ENCODE peak calls at places on chromosomes 5 and 9, in nine cellular contexts. M, Y, D, Q, L, U, Z, S and X are unnamed samples.

GRCh38 chr5:59099270-59099994 is 516.6 kb downstream of the RAB3C start:
- DNase-seq in M (peak), D (no peak), S (no peak), Y (peak), L (no peak), U (peak), Q (peak), Z (no peak), X (no peak)

GRCh38 chr5:65913519-65913918 is 12.9 kb upstream of the ERBIN start:
- DNase-seq in Y (no peak), D (no peak), Z (no peak), M (no peak), U (no peak), L (no peak), S (no peak), Q (no peak), X (no peak)

GRCh38 chr9:122827759-122828090 is 663 bp downstream of the PDCL start:
- DNase-seq in M (no peak), L (no peak), Z (no peak), S (no peak), U (no peak), Y (no peak), Q (no peak), D (no peak), X (no peak)

GRCh38 chr5:66661149-66661548 is 65.0 kb downstream of the MAST4 start:
- DNase-seq in Y (no peak), U (peak), D (no peak), L (no peak), Q (no peak), Z (no peak), M (no peak), S (peak), X (no peak)

GRCh38 chr5:143428738-143429420 is 25.4 kb upstream of the NR3C1 start:
- DNase-seq in Q (no peak), S (no peak), M (no peak), D (no peak), Y (no peak), U (no peak), L (no peak), Z (no peak), X (no peak)

GRCh38 chr5:168314735-168315411 is 23.4 kb downstream of the WWC1 start:
- DNase-seq in M (no peak), U (peak), Y (no peak), Z (no peak), S (no peak), L (no peak), D (no peak), Q (peak), X (no peak)

GRCh38 chr5:123285122-123286011 is 137.8 kb downstream of the CEP120 start:
- DNase-seq in M (no peak), D (peak), S (no peak), U (peak), Y (no peak), Q (no peak), Z (no peak), L (peak), X (no peak)

GRCh38 chr5:138282918-138283742 is 8.7 kb upstream of the GFRA3 start:
- DNase-seq in Z (no peak), M (no peak), Q (peak), U (peak), L (peak), S (peak), D (peak), Y (peak), X (no peak)

GRCh38 chr5:124599048-124599973 is 147.1 kb downstream of the ZNF608 start:
- DNase-seq in Q (peak), M (no peak), U (peak), Y (peak), Z (no peak), D (no peak), S (peak), L (no peak), X (no peak)

GRCh38 chr5:168152660-168153059 is 138.8 kb upstream of the WWC1 start:
- DNase-seq in S (no peak), Q (no peak), Z (no peak), D (no peak), M (no peak), U (no peak), Y (peak), L (no peak), X (no peak)

GRCh38 chr5:68612972-68613371 is 397.4 kb downstream of the PIK3R1 start:
- DNase-seq in L (no peak), M (no peak), D (no peak), U (no peak), S (no peak), Q (no peak), Y (no peak), Z (no peak), X (no peak)

GRCh38 chr5:172407861-172408260 is 46.5 kb downstream of the SH3PXD2B start:
- DNase-seq in D (no peak), S (no peak), Y (no peak), Q (no peak), L (no peak), Z (no peak), U (no peak), M (no peak), X (no peak)

GRCh38 chr5:34584165-34584564 is 72.0 kb upstream of the RAI14 start:
- DNase-seq in Z (no peak), M (no peak), S (no peak), Y (no peak), U (no peak), L (no peak), Q (no peak), D (no peak), X (no peak)

GRCh38 chr5:134549714-134550113 is 24.2 kb downstream of the JADE2 start:
- DNase-seq in Y (peak), L (no peak), Q (no peak), D (no peak), U (no peak), S (no peak), Z (peak), M (no peak), X (no peak)

GRCh38 chr5:172187118-172188032 is 649 bp downstream of the STK10 start:
- DNase-seq in M (peak), D (no peak), L (peak), U (peak), S (peak), Y (peak), Z (peak), Q (no peak), X (no peak)

GRCh38 chr9:95264954-95265615 is 52.4 kb downstream of the FANCC start:
- DNase-seq in Z (no peak), Y (no peak), Q (no peak), U (no peak), M (no peak), S (no peak), L (no peak), D (no peak), X (no peak)

GRCh38 chr5:102152906-102153787 is 142.9 kb downstream of the SLCO4C1 start:
- DNase-seq in S (no peak), Y (peak), M (no peak), U (peak), Q (no peak), D (no peak), L (peak), Z (no peak), X (no peak)

GRCh38 chr9:134223601-134224122 is 59.3 kb upstream of the RNU6ATAC start:
- DNase-seq in Q (no peak), Z (no peak), L (no peak), D (no peak), Y (no peak), M (no peak), S (peak), U (no peak), X (no peak)

GRCh38 chr5:140602165-140602564 is 30.8 kb downstream of the CD14 start:
- DNase-seq in M (no peak), S (no peak), L (no peak), Y (no peak), U (no peak), Z (no peak), Q (no peak), D (no peak), X (no peak)

GRCh38 chr9:618478-618877 is 223.0 kb upstream of the DMRT1 start:
- DNase-seq in L (no peak), Y (no peak), S (no peak), Q (no peak), U (no peak), D (no peak), Z (no peak), M (no peak), X (no peak)

GRCh38 chr5:125316913-125317545 is 570.6 kb upstream of the ZNF608 start:
- DNase-seq in Q (no peak), L (no peak), S (no peak), M (no peak), U (no peak), D (no peak), Z (no peak), Y (no peak), X (no peak)

GRCh38 chr5:151196556-151197290 is 27.2 kb downstream of the CCDC69 start:
- DNase-seq in Y (peak), S (no peak), Q (no peak), U (no peak), D (no peak), M (peak), L (no peak), Z (peak), X (peak)

GRCh38 chr5:94376672-94377345 is 241.6 kb downstream of the KIAA0825 start:
- DNase-seq in Q (no peak), Y (no peak), L (no peak), D (no peak), U (peak), M (no peak), S (no peak), Z (no peak), X (no peak)

DNA sequence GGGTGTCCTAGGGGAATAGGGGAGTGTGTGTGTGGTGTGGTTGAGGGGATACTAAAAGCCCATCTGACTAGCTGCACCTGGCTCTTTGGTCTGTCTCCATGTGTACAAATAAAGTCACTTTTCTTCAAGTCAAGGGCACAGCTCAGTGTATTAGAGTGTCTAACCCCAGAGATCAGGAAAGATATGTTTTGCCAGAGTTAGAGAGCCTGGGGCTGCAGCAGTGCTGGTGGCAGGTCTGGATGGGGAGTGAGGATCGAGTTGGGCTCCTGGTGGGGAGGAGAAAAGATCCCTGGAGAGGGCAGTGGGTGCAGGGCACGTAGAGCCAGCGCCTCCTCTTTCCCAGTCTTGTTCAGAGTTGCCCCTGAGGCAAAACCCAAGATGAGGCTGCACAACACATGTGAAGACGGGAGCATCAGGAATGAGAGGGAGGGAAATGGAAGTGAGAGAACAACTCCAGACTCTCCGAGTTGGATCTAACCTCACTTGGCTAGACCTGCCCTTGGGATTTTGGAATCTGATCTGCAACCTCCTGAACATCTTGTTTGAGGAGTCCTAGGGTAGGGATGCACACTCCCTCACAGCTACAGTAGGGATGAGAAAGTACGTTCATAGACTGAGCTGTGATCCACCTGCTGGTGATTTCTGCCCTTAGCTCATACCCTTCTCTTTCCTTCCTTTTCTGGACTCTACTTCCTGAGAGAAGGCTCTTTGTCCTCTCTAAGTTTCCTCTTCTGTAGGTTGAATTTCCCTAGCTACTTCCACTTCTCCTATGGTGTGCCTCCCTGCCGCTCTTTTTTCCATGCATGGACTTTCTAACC is 309.9 kb downstream of the ZSWIM6 start:
- DNase-seq in S (no peak), Q (no peak), D (no peak), U (peak), M (no peak), Z (no peak), L (no peak), Y (no peak), X (no peak)
- TF ChIP-seq CTCF in S (no peak), Q (peak), D (no peak), U (no peak), M (no peak), Z (no peak), L (no peak), Y (peak), X (peak)

GRCh38 chr9:137175345-137175961 is 3.6 kb upstream of the TMEM210 start:
- DNase-seq in Y (no peak), D (no peak), M (no peak), Q (no peak), Z (no peak), U (no peak), S (no peak), L (no peak), X (no peak)
- TF ChIP-seq CTCF in Y (peak), D (peak), M (no peak), Q (peak), Z (no peak), U (no peak), S (no peak), L (no peak), X (no peak)

DNA sequence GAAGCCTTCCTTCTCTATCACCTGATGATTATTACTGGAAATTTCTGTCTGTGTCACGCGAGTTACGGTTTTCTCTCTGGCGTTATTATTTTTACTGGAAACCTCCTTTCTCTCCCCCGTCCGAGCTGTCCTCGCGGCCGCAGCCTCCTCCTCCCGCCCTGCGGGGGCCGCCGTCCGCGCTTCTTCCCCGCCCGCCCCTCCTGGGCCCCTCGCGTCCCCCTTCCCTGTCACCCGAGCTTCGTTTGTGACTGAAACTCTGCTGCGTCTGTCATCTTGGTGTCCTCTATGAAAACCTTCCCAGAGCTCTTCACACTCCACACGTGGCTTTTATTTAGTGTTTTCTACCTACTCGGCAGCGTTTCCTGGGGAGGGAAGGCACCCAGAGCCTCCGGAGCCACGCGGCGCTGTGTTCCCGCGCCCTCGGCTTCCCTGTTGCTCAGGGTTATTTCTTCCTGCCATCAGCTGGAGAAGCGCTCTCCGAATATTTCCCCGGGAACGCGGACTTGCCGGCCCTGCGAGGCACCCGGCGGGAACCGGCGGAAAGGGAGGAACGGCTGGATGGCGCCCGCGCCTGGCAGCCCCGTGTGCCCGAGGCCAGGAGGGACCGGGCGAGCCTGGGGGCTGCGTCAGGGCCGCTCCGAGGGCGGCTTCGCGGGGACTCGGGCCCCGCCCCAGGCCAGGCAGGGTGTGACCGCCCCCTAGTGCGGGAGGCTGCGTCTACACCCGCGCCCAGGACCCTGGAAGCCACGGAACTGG is 33.9 kb downstream of the TRIP13 start:
- DNase-seq in L (peak), S (peak), Q (no peak), Y (no peak), Z (no peak), U (peak), D (peak), M (no peak), X (peak)
- TF ChIP-seq CTCF in L (peak), S (peak), Q (peak), Y (peak), Z (no peak), U (no peak), D (peak), M (no peak), X (no peak)

DNA sequence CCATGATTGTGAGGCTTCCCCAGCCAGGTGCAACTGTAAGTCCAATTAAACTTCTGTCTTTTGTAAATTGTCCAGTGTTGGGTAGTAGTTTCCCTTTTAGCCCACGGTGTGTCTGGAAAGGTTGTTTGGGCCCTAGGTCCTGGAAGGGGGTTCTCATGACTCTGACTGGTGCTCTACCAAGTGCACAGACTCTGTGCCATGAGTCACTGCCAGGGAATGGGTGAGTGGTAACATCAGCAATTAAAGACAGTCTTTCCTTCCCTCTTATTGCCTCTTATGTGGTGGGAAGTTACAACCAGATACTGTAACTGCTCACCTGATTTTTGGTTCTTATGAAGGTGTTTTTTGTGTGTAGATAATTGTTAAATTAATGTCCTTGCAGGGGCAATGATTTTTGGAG is 141.2 kb downstream of the PRDM9 start:
- DNase-seq in Z (no peak), L (no peak), Y (no peak), U (no peak), Q (no peak), S (no peak), D (no peak), M (no peak), X (no peak)
- TF ChIP-seq CTCF in Z (no peak), L (no peak), Y (no peak), U (no peak), Q (no peak), S (no peak), D (no peak), M (no peak), X (no peak)